ENCODE peak calls at places on chromosomes 4 and X, in five cellular contexts. R is GM12878, Q is HepG2, I is H1, F is NT2/D1. S is an unnamed sample.

GRCh38 chr4:14695411-14695810 is 306.9 kb upstream of the CPEB2 start:
- DNase-seq in F (no peak), I (no peak), R (no peak), Q (no peak), S (no peak)

GRCh38 chr4:19945979-19946380 is 305.7 kb upstream of the SLIT2 start:
- DNase-seq in F (no peak), Q (no peak), R (no peak), I (no peak), S (no peak)

GRCh38 chr4:103773691-103774231 is 54.0 kb upstream of the TACR3 start:
- DNase-seq in F (peak; percentile 16), R (no peak), I (no peak), Q (no peak), S (no peak)

GRCh38 chr4:24775750-24776149 is 19.6 kb upstream of the SOD3 start:
- DNase-seq in Q (no peak), I (no peak), F (no peak), R (no peak), S (no peak)

GRCh38 chrX:132968282-132968681 is 9.9 kb upstream of the HS6ST2 start:
- DNase-seq in Q (no peak), I (no peak), R (no peak), F (no peak), S (no peak)

GRCh38 chr4:181799670-181800069 is 443.5 kb upstream of the TENM3 start:
- DNase-seq in Q (no peak), F (no peak), I (no peak), R (no peak), S (no peak)

GRCh38 chr4:36492590-36492989 is 211.2 kb downstream of the DTHD1 start:
- DNase-seq in I (no peak), Q (no peak), R (no peak), F (no peak), S (no peak)

GRCh38 chrX:40031861-40032422 is 65.8 kb downstream of the BCOR start:
- DNase-seq in Q (no peak), R (no peak), F (no peak), I (no peak), S (no peak)

GRCh38 chr4:12144051-12144450 is 715.4 kb upstream of the HS3ST1 start:
- DNase-seq in F (no peak), Q (no peak), R (no peak), I (no peak), S (no peak)

GRCh38 chrX:38879631-38880220 is 78.5 kb downstream of the MID1IP1 start:
- DNase-seq in I (no peak), R (no peak), F (no peak), Q (no peak), S (no peak)

GRCh38 chr4:168630445-168631187 is 133.8 kb downstream of the PALLD start:
- DNase-seq in Q (no peak), I (no peak), F (no peak), R (no peak), S (no peak)

GRCh38 chrX:7139202-7140081 is 8.1 kb upstream of the STS start:
- DNase-seq in I (no peak), Q (no peak), F (no peak), R (no peak), S (no peak)

GRCh38 chr4:170599894-170600293 is 510.1 kb upstream of the AADAT start:
- DNase-seq in F (no peak), I (no peak), R (no peak), Q (no peak), S (no peak)

GRCh38 chr4:113356452-113356851 is 307.0 kb downstream of the ANK2 start:
- DNase-seq in I (no peak), F (no peak), R (no peak), Q (no peak), S (no peak)

GRCh38 chr4:140233811-140234696 is 80.1 kb upstream of the MAML3 start:
- DNase-seq in I (no peak), Q (no peak), F (no peak), R (no peak), S (no peak)

GRCh38 chr4:70893790-70894189 is 8.4 kb upstream of the MOB1B start:
- DNase-seq in Q (no peak), R (no peak), F (no peak), I (no peak), S (no peak)

GRCh38 chrX:136608295-136608933 is 39.5 kb upstream of the CD40LG start:
- DNase-seq in Q (no peak), F (peak; percentile 13), R (no peak), I (peak; percentile 42), S (no peak)

GRCh38 chr4:42643685-42644084 is 13.2 kb downstream of the ATP8A1 start:
- DNase-seq in R (peak; percentile 81), F (no peak), I (no peak), Q (peak; percentile 1), S (no peak)

GRCh38 chr4:147682755-147683154 is 1.2 kb downstream of the PRMT9 start:
- DNase-seq in R (no peak), Q (no peak), F (no peak), I (no peak), S (no peak)

GRCh38 chrX:9195199-9195880 is 161.4 kb upstream of the FAM9B start:
- DNase-seq in F (no peak), Q (no peak), R (no peak), I (no peak), S (no peak)

GRCh38 chr4:147860960-147861359 is 129.1 kb downstream of the ARHGAP10 start:
- DNase-seq in I (no peak), R (no peak), F (no peak), Q (no peak), S (no peak)

GRCh38 chr4:82467442-82467841 is 37.1 kb downstream of the ENOPH1 start:
- DNase-seq in I (no peak), R (no peak), F (no peak), Q (peak; percentile 45), S (no peak)

GRCh38 chrX:39331062-39331704 is 529.9 kb downstream of the MID1IP1 start:
- DNase-seq in I (no peak), R (peak; percentile 62), Q (no peak), F (no peak), S (no peak)

GRCh38 chr4:16496501-16496900 is 270.2 kb upstream of the TAPT1 start:
- DNase-seq in Q (no peak), F (no peak), I (no peak), R (no peak), S (no peak)

GRCh38 chrX:12970691-12971202 is 4.2 kb upstream of the TMSB4X start:
- DNase-seq in R (peak; percentile 55), Q (peak; percentile 27), I (no peak), F (no peak), S (no peak)

GRCh38 chrX:148601034-148601433 is 100.6 kb downstream of the AFF2 start:
- DNase-seq in R (no peak), Q (no peak), F (no peak), I (no peak), S (no peak)

GRCh38 chr4:104728380-104729122 is 233.9 kb upstream of the CXXC4 start:
- DNase-seq in F (no peak), I (no peak), R (no peak), Q (peak; percentile 85), S (no peak)

GRCh38 chr4:18422685-18423084 is 401.1 kb upstream of the LCORL start:
- DNase-seq in Q (no peak), F (no peak), R (no peak), I (no peak), S (no peak)

GRCh38 chrX:10387011-10387410 is 230.2 kb downstream of the CLCN4 start:
- DNase-seq in I (no peak), Q (no peak), R (no peak), F (no peak), S (no peak)

GRCh38 chr4:1469043-1469442 is 62.8 kb upstream of the NKX1-1 start:
- DNase-seq in F (no peak), Q (no peak), R (no peak), I (no peak), S (no peak)
- TF ChIP-seq SUZ12 in F (no peak), Q (no peak), R (no peak), I (no peak), S (no peak)

GRCh38 chr4:30721353-30722091 is 1.4 kb downstream of the PCDH7 start:
- DNase-seq in R (no peak), Q (no peak), I (peak; percentile 76), F (no peak), S (no peak)

GRCh38 chr4:30719363-30720020 is 677 bp upstream of the PCDH7 start:
- DNase-seq in I (peak; percentile 77), R (no peak), Q (no peak), F (peak; percentile 43), S (peak; percentile 26)

GRCh38 chr4:30720021-30720655 is at the start of gene PCDH7:
- DNase-seq in R (no peak), F (peak; percentile 42), Q (no peak), I (peak; percentile 76), S (peak; percentile 12)

GRCh38 chr4:30722092-30722915 is 2.1 kb downstream of the PCDH7 start:
- DNase-seq in I (peak; percentile 73), F (no peak), Q (no peak), R (no peak), S (no peak)

DNA sequence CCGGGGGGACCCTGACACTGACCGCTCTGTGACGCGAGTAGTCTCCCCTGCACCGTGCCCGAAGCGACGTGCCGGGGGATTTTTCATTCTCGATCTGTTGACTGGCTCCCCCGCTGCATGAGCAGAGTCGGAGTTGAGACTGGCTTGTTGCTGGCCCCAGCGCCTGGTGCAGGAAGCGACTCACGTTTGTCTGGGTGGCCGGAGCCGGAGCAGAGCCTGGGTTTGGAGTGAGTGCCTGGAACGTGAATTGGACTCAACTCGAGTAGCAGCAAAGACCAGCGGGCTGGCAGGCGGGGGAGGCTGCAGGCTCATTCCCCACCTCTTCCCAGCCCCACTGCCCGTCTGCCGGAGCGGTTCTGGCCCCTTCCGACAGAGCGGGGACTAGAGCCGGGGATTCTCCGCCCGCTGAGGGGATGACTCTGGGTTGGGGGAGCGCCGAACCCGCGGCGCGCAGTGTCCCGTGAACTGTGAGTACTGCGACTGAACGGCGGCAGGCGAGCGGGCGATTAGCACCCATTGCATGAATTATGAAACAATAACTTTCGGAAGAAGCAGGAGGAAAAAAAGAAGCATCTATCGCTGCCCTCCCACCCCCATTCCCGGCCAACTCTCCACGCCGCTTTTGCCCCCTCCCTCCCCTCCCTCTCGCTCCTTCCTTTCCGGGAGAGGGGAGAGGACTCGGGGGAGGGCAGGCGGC is 635 bp downstream of the PCDH7 start:
- DNase-seq in I (peak; percentile 69), R (no peak), Q (no peak), F (no peak), S (no peak)
- TF ChIP-seq SUZ12 in I (peak; percentile 14), R (no peak), Q (no peak), F (no peak), S (no peak)

GRCh38 chr4:56311299-56311975 is 75.9 kb downstream of the AASDH start:
- DNase-seq in I (no peak), F (no peak), Q (no peak), R (no peak), S (no peak)
- TF ChIP-seq SUZ12 in I (no peak), F (no peak), Q (no peak), R (no peak), S (no peak)

DNA sequence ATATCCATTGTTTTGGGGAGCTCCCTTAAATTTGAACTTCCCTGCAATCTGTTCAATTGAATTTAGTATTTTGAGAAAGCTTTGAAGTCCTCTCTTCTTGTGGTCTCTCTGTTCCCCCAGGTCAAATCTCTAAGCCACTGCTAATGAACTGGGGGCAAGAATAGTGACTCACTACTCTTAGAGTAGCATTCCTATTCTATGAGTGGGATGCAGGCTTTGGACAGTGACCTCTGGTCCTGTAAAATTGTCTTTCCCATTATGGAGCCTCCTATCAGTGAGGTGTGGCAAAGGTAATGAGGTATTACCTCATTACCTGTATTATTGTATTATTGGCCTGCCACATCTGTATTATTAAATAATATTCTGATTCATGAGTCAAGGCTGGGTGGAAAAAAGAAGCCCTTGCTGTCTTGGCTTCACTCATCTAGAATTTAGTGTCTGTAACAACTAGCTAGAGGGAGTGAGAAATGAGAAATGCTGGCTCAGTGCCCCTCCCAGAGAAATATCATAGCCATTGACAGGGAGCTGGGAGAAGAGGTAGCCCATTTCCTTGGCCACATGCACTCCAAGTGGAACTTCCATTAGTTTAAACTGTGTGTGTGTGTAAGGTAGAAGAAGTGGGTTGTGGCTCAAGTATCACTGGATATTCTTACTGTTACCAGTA is 393.9 kb upstream of the CTSO start:
- DNase-seq in F (peak; percentile 18), I (no peak), R (no peak), Q (no peak), S (no peak)
- TF ChIP-seq SUZ12 in F (no peak), I (no peak), R (no peak), Q (no peak), S (no peak)